ENCODE peak calls at places on chromosome 14, in five cellular contexts. Z, F, Q, W and K are unnamed samples.

GRCh38 chr14:30621354-30621953 is 665 bp upstream of the SCFD1 start:
- DNase-seq in Z (no peak), F (no peak), Q (no peak), W (no peak), K (peak)

GRCh38 chr14:85058170-85058569 is 471.8 kb upstream of the FLRT2 start:
- DNase-seq in Z (no peak), F (no peak), Q (no peak), W (no peak), K (no peak)

GRCh38 chr14:81454572-81455218 is 54.6 kb upstream of the STON2 start:
- DNase-seq in Z (no peak), F (no peak), Q (no peak), W (no peak), K (no peak)

GRCh38 chr14:32661216-32661615 is 277.5 kb upstream of the NPAS3 start:
- DNase-seq in Z (no peak), F (no peak), Q (no peak), W (no peak), K (no peak)

GRCh38 chr14:102374264-102374663 is 11.5 kb downstream of the TECPR2 start:
- DNase-seq in Z (no peak), F (no peak), Q (no peak), W (no peak), K (no peak)

GRCh38 chr14:74596747-74597456 is 15.1 kb downstream of the LTBP2 start:
- DNase-seq in Z (peak), F (no peak), Q (no peak), W (peak), K (peak)

GRCh38 chr14:63713058-63713457 is 14.8 kb downstream of the SGPP1 start:
- DNase-seq in Z (no peak), F (no peak), Q (no peak), W (no peak), K (peak)

GRCh38 chr14:75068294-75069020 is 984 bp upstream of the ZC2HC1C start:
- DNase-seq in Z (no peak), F (no peak), Q (no peak), W (no peak), K (peak)

GRCh38 chr14:56608682-56609081 is 29.1 kb downstream of the TMEM260 start:
- DNase-seq in Z (no peak), F (no peak), Q (no peak), W (no peak), K (no peak)

GRCh38 chr14:61147369-61147897 is 133.7 kb downstream of the TMEM30B start:
- DNase-seq in Z (no peak), F (no peak), Q (peak), W (no peak), K (peak)

GRCh38 chr14:95701846-95702221 is 12.1 kb downstream of the TCL1A start:
- DNase-seq in Z (no peak), F (no peak), Q (no peak), W (no peak), K (peak)

GRCh38 chr14:24376448-24377070 is 8.6 kb downstream of the NFATC4 start:
- DNase-seq in Z (no peak), F (no peak), Q (no peak), W (no peak), K (no peak)

GRCh38 chr14:52351191-52351560 is 37.1 kb downstream of the PTGER2 start:
- DNase-seq in Z (no peak), F (no peak), Q (no peak), W (no peak), K (peak)

GRCh38 chr14:69090187-69090789 is 62.6 kb downstream of the DCAF5 start:
- DNase-seq in Z (no peak), F (no peak), Q (peak), W (no peak), K (peak)

GRCh38 chr14:90815567-90815816 is 738 bp downstream of the TTC7B start:
- DNase-seq in Z (no peak), F (no peak), Q (no peak), W (no peak), K (no peak)

GRCh38 chr14:92341791-92342190 is 18.8 kb downstream of the SLC24A4 start:
- DNase-seq in Z (no peak), F (no peak), Q (no peak), W (no peak), K (no peak)

GRCh38 chr14:98591161-98591560 is 680.8 kb downstream of the BCL11B start:
- DNase-seq in Z (no peak), F (no peak), Q (no peak), W (no peak), K (no peak)

GRCh38 chr14:99047436-99048110 is 224.4 kb downstream of the BCL11B start:
- DNase-seq in Z (no peak), F (no peak), Q (no peak), W (no peak), K (no peak)

DNA sequence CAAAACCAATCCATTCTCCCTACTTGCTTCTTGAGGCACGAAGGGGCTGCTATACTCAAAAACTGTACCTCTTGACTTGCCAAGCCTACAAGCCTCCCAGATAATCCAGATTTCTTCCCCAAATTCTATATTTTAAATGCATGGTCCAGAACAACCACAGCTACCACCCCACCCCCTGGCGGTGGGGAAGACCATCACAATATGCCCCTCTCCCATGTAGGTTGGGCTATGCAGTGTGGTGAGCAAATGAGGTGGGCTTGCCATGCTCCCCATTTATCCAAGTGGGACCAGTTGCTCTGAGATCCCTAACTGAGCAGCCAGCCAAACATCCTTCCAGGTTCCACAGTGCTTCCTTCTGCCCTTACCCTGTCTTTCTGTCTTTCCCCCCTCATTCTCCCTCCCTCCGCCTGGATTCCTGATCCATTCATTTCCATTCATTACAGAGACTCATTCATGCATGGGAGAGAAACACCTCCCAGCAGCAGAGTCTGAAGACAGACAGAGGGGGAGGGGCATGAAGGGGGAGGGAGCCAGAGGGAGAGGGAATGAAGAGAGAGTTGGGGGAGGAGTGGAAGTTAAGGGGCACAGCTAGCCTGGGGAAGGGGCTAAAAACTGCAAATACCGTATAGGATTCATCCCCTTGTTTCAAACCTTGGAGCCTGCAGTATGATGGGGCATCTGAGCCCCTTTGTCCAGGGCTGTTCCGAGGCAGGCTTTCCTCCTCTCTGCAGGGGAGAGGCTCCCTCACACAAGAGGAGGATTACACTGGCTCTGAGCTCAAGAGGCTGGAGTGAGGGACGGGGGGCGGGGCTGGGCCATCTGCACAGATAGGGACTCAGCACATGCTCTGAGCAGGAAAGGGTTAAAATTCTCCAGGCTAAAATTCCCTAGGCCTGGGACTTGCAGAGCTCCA is 4.4 kb downstream of the ZNF219 start:
- DNase-seq in Z (no peak), F (no peak), Q (no peak), W (no peak), K (no peak)
- H3K4me3 ChIP-seq in Z (no peak), F (no peak), Q (no peak), W (no peak), K (no peak)

GRCh38 chr14:65034021-65034420 is 47.3 kb downstream of the FNTB start:
- DNase-seq in Z (no peak), F (no peak), Q (no peak), W (no peak), K (no peak)
- TF ChIP-seq CTCF in Z (no peak), F (no peak), Q (no peak), W (no peak), K (no peak)

DNA sequence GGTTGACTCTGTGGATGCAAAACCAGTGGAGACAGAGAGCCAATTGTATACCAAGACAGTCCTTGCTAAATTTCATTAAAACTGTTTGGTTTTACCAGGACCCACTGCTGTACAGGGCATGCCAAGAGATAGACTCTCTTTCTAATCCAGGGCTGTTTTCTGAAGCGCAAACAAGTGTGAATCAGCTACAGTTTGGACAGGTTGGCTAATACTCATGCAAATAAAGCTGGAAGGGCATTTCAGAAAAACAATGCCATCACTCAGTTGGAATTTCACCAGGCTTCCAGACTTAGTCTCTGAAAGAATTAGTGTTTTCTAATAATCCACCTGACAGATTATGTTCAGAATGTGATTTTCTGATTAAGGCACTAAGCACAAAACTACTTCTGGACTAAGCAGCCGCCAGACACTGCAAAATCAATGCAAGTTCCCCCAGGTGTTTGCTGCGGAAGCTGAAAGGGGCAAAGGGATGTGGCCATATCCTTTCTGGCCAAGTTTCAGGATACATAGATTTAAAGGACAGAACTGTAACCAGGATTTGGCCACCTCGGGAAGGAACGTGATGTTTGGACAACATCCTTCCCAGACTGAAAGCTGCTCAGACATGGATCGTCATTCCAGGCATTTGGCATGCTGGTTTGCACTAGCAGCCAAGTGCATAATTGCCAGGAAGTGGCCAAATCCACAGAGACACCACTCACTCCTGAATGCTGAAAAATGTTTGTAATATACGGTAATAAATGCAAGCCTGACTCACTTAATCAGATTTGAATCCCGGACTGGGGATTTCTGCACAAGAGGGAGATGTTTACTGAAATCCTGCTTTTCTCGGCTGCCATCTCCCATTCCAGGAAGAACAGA is 32.0 kb upstream of the CDKN3 start:
- DNase-seq in Z (no peak), F (peak), Q (no peak), W (peak), K (peak)
- H3K4me3 ChIP-seq in Z (no peak), F (no peak), Q (no peak), W (no peak), K (no peak)

DNA sequence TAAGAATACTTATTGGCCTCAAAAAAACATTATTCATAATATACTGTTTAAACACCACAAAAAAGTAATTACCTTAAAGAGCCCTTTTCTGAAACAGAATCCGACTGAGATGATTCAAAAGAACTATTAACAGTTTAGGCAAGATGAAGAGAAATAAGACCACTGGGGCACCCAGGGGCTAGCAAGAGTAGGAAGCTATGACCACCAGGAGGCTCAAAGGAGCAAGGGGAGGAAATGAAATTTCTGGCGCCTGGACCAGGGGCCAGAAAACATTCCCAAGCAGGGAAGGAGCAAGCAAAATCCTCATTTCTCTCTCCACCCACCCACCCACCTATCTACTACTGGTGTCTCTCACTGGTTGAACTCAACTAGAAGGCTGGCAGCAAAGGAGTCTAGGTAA is 6.3 kb upstream of the DCAF4 start:
- DNase-seq in Z (no peak), F (no peak), Q (no peak), W (no peak), K (no peak)
- TF ChIP-seq CTCF in Z (peak), F (no peak), Q (peak), W (no peak), K (peak)

GRCh38 chr14:105858676-105859025 is 332.3 kb downstream of the TMEM121 start:
- DNase-seq in Z (no peak), F (no peak), Q (no peak), W (no peak), K (no peak)
- H3K4me3 ChIP-seq in Z (no peak), F (no peak), Q (no peak), W (no peak), K (no peak)

GRCh38 chr14:45811155-45811554 is 558.2 kb upstream of the MIS18BP1 start:
- DNase-seq in Z (no peak), F (no peak), Q (no peak), W (no peak), K (no peak)

GRCh38 chr14:45807187-45807586 is 554.2 kb upstream of the MIS18BP1 start:
- DNase-seq in Z (no peak), F (no peak), Q (no peak), W (no peak), K (no peak)

GRCh38 chr14:45810152-45810872 is 557.3 kb upstream of the MIS18BP1 start:
- DNase-seq in Z (no peak), F (no peak), Q (no peak), W (no peak), K (no peak)
- TF ChIP-seq CTCF in Z (peak), F (no peak), Q (peak), W (no peak), K (no peak)

DNA sequence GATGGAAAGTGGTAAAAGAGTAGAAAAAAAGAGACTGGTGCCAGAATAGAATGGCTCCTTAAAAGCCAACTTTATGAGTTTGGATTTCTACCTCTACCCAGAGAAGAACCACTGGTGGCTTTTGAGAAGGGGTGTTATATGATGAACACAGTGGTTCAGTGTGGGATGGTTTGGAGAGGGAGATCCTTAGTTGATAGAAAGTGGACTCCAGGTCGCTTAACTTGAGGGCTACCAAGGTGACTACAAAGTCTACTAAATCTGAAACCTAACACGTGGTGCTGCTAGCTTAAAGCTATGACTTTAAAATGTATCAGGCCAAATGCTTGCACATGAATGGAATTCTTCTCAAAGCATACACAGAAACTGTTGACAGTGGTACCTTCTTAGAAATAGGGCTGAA is 8.4 kb downstream of the SPTB start:
- DNase-seq in Z (no peak), F (no peak), Q (no peak), W (no peak), K (no peak)
- H3K4me3 ChIP-seq in Z (no peak), F (no peak), Q (no peak), W (peak), K (no peak)